ENCODE peak calls at places on chromosomes 6 and 20, in four cellular contexts. A is IMR-90, F is uterus, T is HCT116. K is an unnamed sample.

GRCh38 chr6:79463721-79464120 is 73.5 kb downstream of the LCA5 start:
- DNase-seq in A (no peak), F (no peak), T (peak), K (no peak)

GRCh38 chr6:135876048-135876447 is 24.5 kb downstream of the PDE7B start:
- DNase-seq in A (no peak), F (no peak), T (no peak), K (no peak)

GRCh38 chr20:37856932-37857660 is 45.8 kb upstream of the VSTM2L start:
- DNase-seq in A (peak), F (no peak), T (no peak), K (no peak)

GRCh38 chr6:34082816-34083215 is 63.1 kb downstream of the GRM4 start:
- DNase-seq in A (no peak), F (no peak), T (no peak), K (no peak)

GRCh38 chr20:59830107-59831023 is 103.1 kb downstream of the SYCP2 start:
- DNase-seq in A (no peak), F (no peak), T (no peak), K (no peak)

GRCh38 chr6:134021396-134022122 is 30.9 kb downstream of the SLC2A12 start:
- DNase-seq in A (no peak), F (no peak), T (no peak), K (no peak)

GRCh38 chr6:112338310-112338709 is 8.8 kb upstream of the RFPL4B start:
- DNase-seq in A (no peak), F (no peak), T (no peak), K (no peak)

GRCh38 chr6:108118791-108119211 is 44.3 kb upstream of the OSTM1 start:
- DNase-seq in A (no peak), F (no peak), T (no peak), K (no peak)

GRCh38 chr20:44599715-44600114 is 17.3 kb downstream of the PKIG start:
- DNase-seq in A (no peak), F (no peak), T (no peak), K (peak)

GRCh38 chr6:52725133-52725529 is 38.1 kb downstream of the GSTA2 start:
- DNase-seq in A (no peak), F (no peak), T (no peak), K (no peak)

GRCh38 chr6:153076431-153076830 is 54.7 kb downstream of the RGS17 start:
- DNase-seq in A (no peak), F (no peak), T (no peak), K (no peak)

GRCh38 chr6:16168858-16169257 is 40.0 kb downstream of the MYLIP start:
- DNase-seq in A (peak), F (no peak), T (peak), K (no peak)

GRCh38 chr6:37285861-37286311 is 27.9 kb upstream of the TMEM217 start:
- DNase-seq in A (no peak), F (no peak), T (no peak), K (no peak)

GRCh38 chr6:158259845-158260244 is 52.4 kb upstream of the TULP4 start:
- DNase-seq in A (no peak), F (no peak), T (no peak), K (no peak)

GRCh38 chr6:120354452-120355098 is 979.7 kb downstream of the TBC1D32 start:
- DNase-seq in A (no peak), F (no peak), T (no peak), K (no peak)

GRCh38 chr20:10434832-10435812 is at the start of gene SLX4IP:
- DNase-seq in A (peak), F (peak), T (peak), K (peak)

GRCh38 chr20:10434467-10434831 is 427 bp upstream of the MKKS start:
- DNase-seq in A (peak), F (peak), T (peak), K (peak)

GRCh38 chr20:10433014-10433622 is 904 bp downstream of the MKKS start:
- DNase-seq in A (peak), F (no peak), T (no peak), K (no peak)

GRCh38 chr20:10432079-10432478 is 1.9 kb downstream of the MKKS start:
- DNase-seq in A (no peak), F (no peak), T (no peak), K (no peak)

DNA sequence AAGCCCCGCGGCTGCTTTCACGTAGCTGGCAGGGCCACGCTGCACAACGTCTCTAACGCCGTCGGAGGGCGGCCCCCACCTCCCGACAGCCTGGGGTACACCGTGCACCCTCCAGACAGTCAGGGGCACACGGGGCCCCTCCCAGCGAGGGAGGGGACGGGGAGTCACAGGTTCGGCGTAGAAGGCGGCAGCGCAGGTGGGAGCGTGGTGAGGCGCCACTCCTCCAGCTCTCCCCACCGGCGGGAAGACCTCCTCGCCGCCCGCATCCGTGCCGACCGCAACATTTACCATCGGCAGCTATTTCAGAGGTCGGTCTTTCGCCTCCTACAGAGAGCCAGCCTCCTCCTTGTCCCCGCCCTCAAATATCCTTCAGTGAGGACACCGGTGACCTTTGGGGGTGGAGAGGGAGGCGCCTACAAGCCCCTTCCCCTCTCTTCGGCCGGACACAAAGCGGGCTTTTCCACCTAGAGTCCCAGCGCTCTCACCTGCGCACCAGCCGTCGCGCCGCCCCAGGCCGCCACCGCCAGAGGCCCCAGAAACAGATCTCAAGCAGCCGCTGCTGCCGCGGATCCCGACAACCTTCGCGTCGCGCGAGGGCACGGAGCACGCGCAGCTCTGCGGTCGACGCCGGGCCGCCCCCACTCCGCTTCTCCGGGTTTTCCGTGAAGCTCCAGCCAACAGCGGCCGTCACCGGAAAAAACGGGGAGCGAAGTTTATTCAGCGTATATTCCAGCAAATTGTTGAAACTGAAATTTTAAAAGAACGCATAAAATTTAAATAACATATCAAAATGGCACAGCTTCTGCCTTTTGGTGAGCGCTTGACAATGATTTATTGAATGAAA is at the start of gene MKKS:
- DNase-seq in A (peak), F (peak), T (peak), K (peak)
- TF ChIP-seq POLR2A in A (no peak), F (peak), T (no peak), K (no peak)

DNA sequence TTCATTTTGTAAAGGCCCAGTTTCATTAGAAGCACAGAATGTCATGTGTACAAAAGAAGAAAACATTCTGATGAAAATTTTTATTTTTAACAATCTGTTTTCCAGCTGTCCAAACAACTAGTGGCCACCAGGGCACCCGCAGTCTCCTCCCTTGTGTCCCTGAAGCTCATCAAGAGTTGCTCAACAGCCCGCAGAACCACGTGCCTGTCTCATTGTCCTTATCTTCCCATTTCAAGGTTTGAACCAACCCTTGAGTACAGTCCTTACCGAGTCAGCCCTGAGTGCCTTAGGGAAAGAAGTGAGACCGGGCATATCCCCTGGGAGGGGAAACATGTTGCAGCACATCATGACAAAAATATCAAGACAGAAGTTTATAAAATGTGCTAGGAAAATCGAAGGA is 15.9 kb upstream of the ZNF133 start:
- DNase-seq in A (no peak), F (no peak), T (no peak), K (no peak)
- TF ChIP-seq CTCF in A (no peak), F (no peak), T (peak), K (peak)

GRCh38 chr6:30617565-30618269 is at the start of gene MRPS18B:
- DNase-seq in A (peak), F (peak), T (peak), K (peak)
- TF ChIP-seq POLR2A in A (no peak), F (peak), T (peak), K (peak)

GRCh38 chr6:24446670-24447069 is 42.7 kb downstream of the GPLD1 start:
- DNase-seq in A (no peak), F (no peak), T (no peak), K (no peak)
- TF ChIP-seq CTCF in A (no peak), F (no peak), T (no peak), K (no peak)

GRCh38 chr6:27871919-27872633 is 40.1 kb downstream of the OR2B2 start:
- DNase-seq in A (peak), F (peak), T (no peak), K (peak)
- TF ChIP-seq POLR2A in A (peak), F (peak), T (no peak), K (peak)

DNA sequence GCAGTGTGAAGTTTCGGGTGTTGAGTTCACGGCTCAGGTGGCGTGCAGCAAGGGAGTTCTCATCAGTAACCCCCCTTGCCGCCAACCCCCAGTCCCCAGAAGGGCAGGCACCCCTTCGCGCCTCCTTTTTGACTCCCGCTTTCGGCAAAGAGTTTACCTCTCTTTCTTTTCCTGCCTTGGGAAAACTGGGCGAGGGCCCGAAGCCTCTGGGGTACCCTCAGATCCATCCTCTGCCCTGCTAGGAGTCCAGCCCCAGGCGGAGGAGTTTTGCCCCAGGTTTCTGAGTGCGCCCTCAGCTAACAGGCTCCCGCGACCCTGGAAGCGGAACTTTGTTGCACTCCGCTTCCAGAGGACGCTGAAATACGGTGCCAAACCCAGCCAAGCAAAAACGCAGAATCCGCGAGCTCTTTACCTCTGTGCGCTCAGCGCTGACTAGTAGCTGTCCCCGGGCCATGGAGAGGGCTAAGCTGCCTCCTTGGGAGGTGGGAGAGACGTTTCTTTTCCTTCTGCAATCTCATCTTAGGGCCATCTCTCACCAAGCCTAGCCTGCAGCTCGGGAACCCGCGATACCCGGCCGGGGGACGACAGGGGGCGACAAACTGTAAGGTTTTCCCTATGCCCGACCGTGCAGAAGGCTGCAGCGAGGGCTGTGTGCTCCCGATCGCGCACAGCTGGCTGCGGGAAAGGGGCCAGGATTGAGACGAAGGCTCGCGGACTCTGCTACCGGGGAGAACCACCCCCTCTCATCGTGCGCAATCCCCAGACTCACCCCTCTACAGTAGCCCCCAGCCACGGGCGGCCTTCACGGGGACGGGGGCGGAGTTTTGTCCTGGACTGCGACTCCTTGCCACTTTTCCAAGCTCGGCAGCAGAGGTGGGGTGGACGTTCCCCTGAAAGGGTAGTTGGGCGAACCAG is 2.7 kb upstream of the PAX1 start:
- DNase-seq in A (peak), F (peak), T (no peak), K (no peak)
- TF ChIP-seq CTCF in A (peak), F (peak), T (peak), K (peak)